ENCODE peak calls at places on chromosomes 3 and 15, in six cellular contexts. C is A549, F is HepG2, N is GM12878, T is endothelial cell of umbilical vein, U is K562. O is an unnamed sample.

GRCh38 chr3:99638244-99638948 is at the start of gene COL8A1:
- DNase-seq in C (no peak), F (no peak), N (no peak), T (peak; percentile 94), U (no peak), O (no peak)

GRCh38 chr15:72599855-72600464 is 54.5 kb upstream of the GOLGA6B start:
- DNase-seq in C (peak; percentile 69), F (peak; percentile 37), N (no peak), T (peak; percentile 56), U (peak; percentile 55), O (peak; percentile 59)

GRCh38 chr3:37609711-37610110 is 252.0 kb upstream of the CTDSPL start:
- DNase-seq in C (no peak), F (no peak), N (no peak), T (no peak), U (no peak), O (no peak)

GRCh38 chr3:87161486-87161885 is 65.6 kb upstream of the CHMP2B start:
- DNase-seq in C (peak; percentile 4), F (no peak), N (no peak), T (no peak), U (no peak), O (no peak)

GRCh38 chr3:170815340-170815739 is 54.7 kb downstream of the RPL22L1 start:
- DNase-seq in C (no peak), F (peak; percentile 7), N (no peak), T (no peak), U (peak; percentile 49), O (no peak)

GRCh38 chr3:39192490-39193092 is at the start of gene XIRP1:
- DNase-seq in C (no peak), F (no peak), N (no peak), T (no peak), U (no peak), O (no peak)

GRCh38 chr15:68626283-68626682 is 47.5 kb downstream of the CORO2B start:
- DNase-seq in C (no peak), F (no peak), N (no peak), T (no peak), U (no peak), O (no peak)

GRCh38 chr15:76335129-76335850 is 1.3 kb upstream of the ISL2 start:
- DNase-seq in C (no peak), F (no peak), N (no peak), T (no peak), U (no peak), O (no peak)

GRCh38 chr3:172675371-172676193 is 35.3 kb downstream of the NCEH1 start:
- DNase-seq in C (peak; percentile 61), F (peak; percentile 53), N (no peak), T (peak; percentile 80), U (peak; percentile 39), O (peak; percentile 64)

GRCh38 chr3:46729038-46729437 is 11.4 kb upstream of the PRSS50 start:
- DNase-seq in C (no peak), F (no peak), N (no peak), T (no peak), U (no peak), O (no peak)

GRCh38 chr15:47517737-47518136 is 199.6 kb upstream of the SEMA6D start:
- DNase-seq in C (no peak), F (no peak), N (no peak), T (peak; percentile 84), U (no peak), O (no peak)

GRCh38 chr3:10280571-10280970 is 12.2 kb downstream of the GHRL start:
- DNase-seq in C (no peak), F (no peak), N (no peak), T (no peak), U (no peak), O (no peak)

GRCh38 chr3:168030488-168031054 is 65.2 kb downstream of the GOLIM4 start:
- DNase-seq in C (no peak), F (no peak), N (no peak), T (no peak), U (no peak), O (no peak)

GRCh38 chr3:72380193-72380592 is 468.1 kb downstream of the SHQ1 start:
- DNase-seq in C (no peak), F (no peak), N (no peak), T (peak; percentile 24), U (no peak), O (no peak)

GRCh38 chr3:138944842-138945645 is 1.9 kb downstream of the FOXL2 start:
- DNase-seq in C (no peak), F (no peak), N (no peak), T (no peak), U (peak; percentile 66), O (peak; percentile 71)

GRCh38 chr3:133831966-133832801 is 26.6 kb downstream of the SRPRB start:
- DNase-seq in C (no peak), F (no peak), N (no peak), T (no peak), U (no peak), O (no peak)
- TF ChIP-seq CTCF in C (peak; percentile 6), F (peak; percentile 67), N (peak; percentile 29), T (no peak), U (no peak), O (no peak)

DNA sequence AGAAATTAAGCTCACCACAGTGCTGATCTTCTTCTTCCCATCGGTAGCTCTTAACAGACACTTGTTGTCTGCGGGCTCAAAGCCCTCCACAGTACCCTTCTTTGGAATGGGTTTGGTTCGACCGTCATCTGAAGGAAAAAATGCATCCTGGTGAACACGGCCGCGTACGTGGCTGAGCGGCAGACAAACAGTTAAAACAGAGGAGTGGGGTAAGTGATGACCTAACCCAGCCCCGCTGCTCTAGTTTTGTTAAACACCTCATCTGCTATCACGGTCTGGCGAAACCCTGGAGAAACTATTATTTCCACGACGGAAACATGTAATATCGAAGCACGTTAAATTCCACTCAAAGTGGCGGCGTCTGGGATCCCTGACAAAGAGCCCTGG is 721 bp downstream of the SRP14 start:
- DNase-seq in C (no peak), F (no peak), N (no peak), T (peak; percentile 58), U (no peak), O (peak; percentile 22)
- TF ChIP-seq MYC in C (no peak), F (no peak), N (no peak), T (no peak), U (no peak), O (no peak)

GRCh38 chr3:184541886-184542562 is 19.6 kb upstream of the EPHB3 start:
- DNase-seq in C (no peak), F (no peak), N (no peak), T (no peak), U (no peak), O (no peak)

GRCh38 chr3:184537885-184538599 is 23.5 kb upstream of the EPHB3 start:
- DNase-seq in C (no peak), F (no peak), N (no peak), T (no peak), U (no peak), O (no peak)

GRCh38 chr3:184538600-184539431 is 22.8 kb upstream of the EPHB3 start:
- DNase-seq in C (no peak), F (no peak), N (no peak), T (no peak), U (no peak), O (no peak)

GRCh38 chr3:184540777-184541681 is 20.6 kb upstream of the EPHB3 start:
- DNase-seq in C (peak; percentile 64), F (peak; percentile 56), N (no peak), T (peak; percentile 51), U (peak; percentile 45), O (peak; percentile 61)

DNA sequence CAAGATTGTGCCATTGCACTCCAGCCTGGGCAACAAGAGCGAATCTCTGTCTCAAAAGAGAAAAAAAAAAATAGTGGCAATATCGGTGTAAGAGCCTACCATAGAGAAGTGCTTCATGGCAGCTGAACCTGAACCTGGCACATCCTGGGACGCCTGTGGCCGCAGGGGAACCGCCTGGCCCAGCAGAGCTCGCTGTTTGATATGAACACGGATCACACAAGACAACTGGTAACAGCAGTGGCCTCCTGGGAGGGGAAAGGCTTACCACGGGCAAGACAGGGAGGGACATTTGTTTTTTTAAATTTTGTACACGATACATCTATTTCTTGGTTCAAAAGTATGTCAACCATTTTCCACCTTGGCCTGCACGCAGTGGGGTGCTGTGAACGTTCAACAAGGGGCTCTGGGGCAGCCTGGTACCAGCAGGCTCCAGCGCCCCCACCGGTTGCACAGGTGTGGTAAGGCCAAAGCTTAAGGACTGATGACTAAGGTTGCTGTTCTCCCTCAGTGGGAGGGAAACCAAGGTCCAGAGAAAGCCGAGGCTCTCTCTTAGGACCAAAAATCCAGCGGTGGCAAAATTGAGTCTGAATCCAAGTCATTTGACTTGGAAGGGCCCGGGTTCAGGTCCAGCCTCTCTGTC is 21.7 kb upstream of the EPHB3 start:
- DNase-seq in C (no peak), F (no peak), N (no peak), T (no peak), U (no peak), O (no peak)
- TF ChIP-seq CTCF in C (no peak), F (no peak), N (no peak), T (no peak), U (peak; percentile 13), O (no peak)

GRCh38 chr3:45437388-45437787 is 49.0 kb downstream of the LARS2 start:
- DNase-seq in C (peak; percentile 6), F (no peak), N (no peak), T (peak; percentile 32), U (no peak), O (peak; percentile 30)
- TF ChIP-seq MYC in C (no peak), F (no peak), N (no peak), T (no peak), U (no peak), O (no peak)

DNA sequence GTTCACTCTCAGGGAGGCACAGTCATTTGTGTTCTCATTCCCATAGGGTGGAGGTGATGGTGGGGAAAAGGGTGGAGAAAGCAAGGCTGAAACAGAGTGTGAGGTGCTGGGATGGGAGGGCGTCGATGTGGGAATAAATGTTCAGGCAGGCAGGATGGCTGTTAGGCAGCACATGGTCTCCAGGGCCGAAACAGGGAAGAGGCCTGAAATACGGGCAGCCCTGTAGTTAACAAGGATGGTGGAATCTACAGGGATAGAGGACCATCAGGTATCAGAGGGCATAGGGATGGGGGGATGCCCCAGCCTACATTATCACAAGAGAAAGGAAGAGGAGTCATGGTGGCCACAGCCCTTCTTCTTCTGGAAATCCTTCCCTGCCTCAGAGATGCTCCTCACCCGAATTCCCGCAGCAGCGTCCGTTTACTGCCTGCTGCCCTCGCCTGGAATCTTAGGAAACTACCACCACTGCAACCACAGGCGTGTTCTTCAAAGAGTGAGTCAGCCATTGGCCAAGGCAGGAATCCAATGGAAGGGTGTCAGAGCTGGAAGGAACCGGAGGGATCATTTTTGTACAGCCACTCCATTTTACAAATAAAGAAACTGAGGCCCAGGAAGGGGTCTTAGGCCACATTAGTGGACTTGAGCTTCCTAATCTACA is 49.7 kb upstream of the POMGNT2 start:
- DNase-seq in C (peak; percentile 54), F (peak; percentile 51), N (no peak), T (peak; percentile 68), U (peak; percentile 51), O (peak; percentile 24)
- TF ChIP-seq CTCF in C (peak; percentile 36), F (peak; percentile 83), N (no peak), T (peak; percentile 72), U (peak; percentile 75), O (peak; percentile 17)